ENCODE peak calls at places on chromosomes 13 and 19, in nine cellular contexts. Q is foreskin fibroblast; V is endothelial cell; T is activated T-cell treated with anti-CD3 and anti-CD28 coated beads, Interleukin-2, amount 50 U/mL, for 1 hour; J is NCI-H146; B is stimulated activated CD4-positive, alpha-beta T cell treated with anti-CD3 and anti-CD28 coated beads, Interleukin-1b, Interleukin-23, amount 100 ng/mL, for 24 hours; C is tibial artery; D is spleen; L is COR-L47. Y is an unnamed sample.

GRCh38 chr13:47144782-47145181 is 247.9 kb upstream of the HTR2A start:
- DNase-seq in Q (no peak), V (no peak), T (no peak), J (no peak), B (no peak), C (no peak), D (no peak), L (no peak), Y (no peak)

GRCh38 chr19:13121551-13122274 is 3.6 kb downstream of the NACC1 start:
- DNase-seq in Q (no peak), V (no peak), T (no peak), J (no peak), B (no peak), C (no peak), D (no peak), L (no peak), Y (no peak)

GRCh38 chr19:41847351-41848105 is 2.7 kb downstream of the DMRTC2 start:
- DNase-seq in Q (no peak), V (no peak), T (no peak), J (no peak), B (no peak), C (peak), D (no peak), L (no peak), Y (no peak)

GRCh38 chr19:799076-799881 is 2.0 kb downstream of the PTBP1 start:
- DNase-seq in Q (no peak), V (no peak), T (peak), J (no peak), B (no peak), C (no peak), D (no peak), L (peak), Y (peak)

GRCh38 chr19:919157-920050 is 2.3 kb downstream of the KISS1R start:
- DNase-seq in Q (no peak), V (no peak), T (no peak), J (peak), B (no peak), C (no peak), D (peak), L (peak), Y (peak)

GRCh38 chr13:27174766-27175455 is 3.3 kb upstream of the USP12 start:
- DNase-seq in Q (no peak), V (no peak), T (no peak), J (no peak), B (no peak), C (no peak), D (no peak), L (no peak), Y (no peak)

GRCh38 chr19:27522223-27522622 is 1690.7 kb downstream of the UQCRFS1 start:
- DNase-seq in Q (no peak), V (no peak), T (no peak), J (no peak), B (no peak), C (no peak), D (no peak), L (no peak), Y (no peak)

GRCh38 chr13:65990684-65991083 is 1239.5 kb downstream of the PCDH9 start:
- DNase-seq in Q (no peak), V (no peak), T (no peak), J (no peak), B (no peak), C (no peak), D (no peak), L (no peak), Y (no peak)

GRCh38 chr13:42574435-42575311 is 721 bp downstream of the TNFSF11 start:
- DNase-seq in Q (no peak), V (no peak), T (peak), J (peak), B (peak), C (no peak), D (peak), L (peak), Y (peak)

GRCh38 chr19:3538965-3539742 is at the start of gene TEKTIP1:
- DNase-seq in Q (no peak), V (no peak), T (no peak), J (no peak), B (no peak), C (no peak), D (no peak), L (no peak), Y (no peak)

GRCh38 chr19:46886546-46887239 is 25.9 kb downstream of the ARHGAP35 start:
- DNase-seq in Q (no peak), V (no peak), T (no peak), J (no peak), B (no peak), C (no peak), D (no peak), L (no peak), Y (no peak)

GRCh38 chr19:31838163-31838798 is 489.0 kb upstream of the TSHZ3 start:
- DNase-seq in Q (no peak), V (no peak), T (no peak), J (no peak), B (no peak), C (no peak), D (no peak), L (no peak), Y (no peak)

GRCh38 chr13:67048084-67048792 is 181.9 kb downstream of the PCDH9 start:
- DNase-seq in Q (peak), V (peak), T (no peak), J (no peak), B (no peak), C (no peak), D (no peak), L (no peak), Y (no peak)

GRCh38 chr13:58573742-58574141 is 942.2 kb downstream of the PCDH17 start:
- DNase-seq in Q (no peak), V (no peak), T (no peak), J (no peak), B (no peak), C (no peak), D (no peak), L (no peak), Y (no peak)

GRCh38 chr19:3857449-3858003 is 11.3 kb downstream of the ZFR2 start:
- DNase-seq in Q (no peak), V (no peak), T (no peak), J (peak), B (no peak), C (no peak), D (peak), L (no peak), Y (no peak)

Y was measured in activated naive CD8-positive, alpha-beta T cell treated with anti-CD3 and anti-CD28 coated beads, Interleukin-2, amount 10 ng/mL, durations not matched to agents 7 days and 5 days.